ENCODE peak calls at places on chromosomes 11 and 22, in eight cellular contexts. R is H1, C is H54, H is IMR-90, T is ovary, Z is tibial nerve, X is stomach, O is GM12891. A is an unnamed sample.

GRCh38 chr22:31616315-31616980 is 45.6 kb downstream of the PISD start:
- DNase-seq in H (no peak), R (no peak), X (no peak), T (no peak), O (peak; percentile 54), Z (no peak), C (no peak), A (no peak)

GRCh38 chr11:123060265-123061000 is 1.5 kb downstream of the HSPA8 start:
- DNase-seq in T (no peak), C (no peak), Z (no peak), R (no peak), O (no peak), X (no peak), H (no peak), A (peak; percentile 48)

GRCh38 chr22:44032126-44032730 is 8.1 kb downstream of the PARVB start:
- DNase-seq in C (no peak), Z (no peak), R (no peak), T (no peak), O (no peak), X (no peak), H (peak; percentile 22), A (no peak)

GRCh38 chr11:120883404-120884135 is 140.3 kb upstream of the TBCEL start:
- DNase-seq in C (no peak), T (no peak), X (no peak), O (no peak), R (no peak), Z (peak; percentile 30), H (peak; percentile 54), A (no peak)

GRCh38 chr11:133824593-133824992 is 20.7 kb downstream of the SPATA19 start:
- DNase-seq in T (no peak), R (peak; percentile 40), O (no peak), X (no peak), H (no peak), C (no peak), Z (no peak), A (no peak)

GRCh38 chr11:58654079-58654907 is 31.8 kb downstream of the CNTF start:
- DNase-seq in X (peak; percentile 84), R (peak; percentile 88), T (peak; percentile 71), O (peak; percentile 25), C (peak; percentile 55), Z (peak; percentile 84), H (peak; percentile 72), A (peak; percentile 73)

GRCh38 chr11:112655386-112655785 is 305.8 kb upstream of the NCAM1 start:
- DNase-seq in R (no peak), X (peak; percentile 33), O (no peak), Z (peak; percentile 67), H (peak; percentile 2), T (peak; percentile 85), C (no peak), A (no peak)

GRCh38 chr22:28187612-28188011 is 268.6 kb upstream of the PITPNB start:
- DNase-seq in R (no peak), O (no peak), C (no peak), Z (no peak), X (no peak), T (no peak), H (no peak), A (no peak)

GRCh38 chr22:39297490-39298193 is 21.8 kb downstream of the RPL3 start:
- DNase-seq in O (no peak), H (no peak), C (no peak), Z (no peak), R (no peak), X (peak; percentile 46), T (no peak), A (no peak)

GRCh38 chr22:42263944-42264343 is 6.5 kb downstream of the TCF20 start:
- DNase-seq in C (no peak), Z (no peak), R (no peak), H (no peak), O (no peak), X (no peak), T (no peak), A (no peak)

GRCh38 chr11:82776377-82776776 is 42.7 kb upstream of the FAM181B start:
- DNase-seq in X (no peak), T (no peak), H (no peak), R (no peak), Z (no peak), C (no peak), O (no peak), A (no peak)

GRCh38 chr11:117627259-117627658 is 169.8 kb downstream of the DSCAML1 start:
- DNase-seq in H (no peak), T (no peak), C (no peak), R (no peak), X (no peak), O (no peak), Z (no peak), A (no peak)

GRCh38 chr22:29148826-29149225 is 56.9 kb upstream of the EMID1 start:
- DNase-seq in C (no peak), O (no peak), Z (no peak), H (no peak), T (no peak), X (no peak), R (no peak), A (no peak)

GRCh38 chr11:68968306-68969255 is 12.2 kb downstream of the MRGPRD start:
- DNase-seq in T (no peak), H (no peak), Z (no peak), C (no peak), O (no peak), R (no peak), X (no peak), A (no peak)

GRCh38 chr11:9344046-9344680 is 29.8 kb upstream of the TMEM41B start:
- DNase-seq in C (no peak), T (no peak), H (no peak), Z (no peak), O (no peak), R (no peak), X (no peak), A (no peak)

GRCh38 chr11:65422104-65422632 is 430 bp upstream of the NEAT1 start:
- DNase-seq in T (peak; percentile 99), H (peak; percentile 97), R (peak; percentile 94), Z (peak; percentile 95), C (peak; percentile 45), X (peak; percentile 99), O (no peak), A (peak; percentile 99)
- TF ChIP-seq POLR2A in T (peak; percentile 91), H (no peak), R (no peak), Z (peak; percentile 86), C (peak; percentile 52), X (peak; percentile 42), O (no peak), A (no peak)

GRCh38 chr11:836274-836673 is 3.5 kb downstream of the CD151 start:
- DNase-seq in C (no peak), H (no peak), T (no peak), R (no peak), Z (no peak), O (no peak), X (no peak), A (no peak)

GRCh38 chr11:836700-837099 is 3.9 kb downstream of the CD151 start:
- DNase-seq in Z (no peak), O (no peak), R (no peak), H (no peak), T (no peak), X (no peak), C (no peak), A (no peak)

GRCh38 chr11:838441-839279 is 3.7 kb downstream of the POLR2L start:
- DNase-seq in T (no peak), X (no peak), Z (no peak), H (no peak), R (no peak), C (peak; percentile 71), O (no peak), A (peak; percentile 33)

GRCh38 chr11:837990-838307 is 4.4 kb downstream of the POLR2L start:
- DNase-seq in T (no peak), R (no peak), O (no peak), X (no peak), H (no peak), C (no peak), Z (no peak), A (no peak)

DNA sequence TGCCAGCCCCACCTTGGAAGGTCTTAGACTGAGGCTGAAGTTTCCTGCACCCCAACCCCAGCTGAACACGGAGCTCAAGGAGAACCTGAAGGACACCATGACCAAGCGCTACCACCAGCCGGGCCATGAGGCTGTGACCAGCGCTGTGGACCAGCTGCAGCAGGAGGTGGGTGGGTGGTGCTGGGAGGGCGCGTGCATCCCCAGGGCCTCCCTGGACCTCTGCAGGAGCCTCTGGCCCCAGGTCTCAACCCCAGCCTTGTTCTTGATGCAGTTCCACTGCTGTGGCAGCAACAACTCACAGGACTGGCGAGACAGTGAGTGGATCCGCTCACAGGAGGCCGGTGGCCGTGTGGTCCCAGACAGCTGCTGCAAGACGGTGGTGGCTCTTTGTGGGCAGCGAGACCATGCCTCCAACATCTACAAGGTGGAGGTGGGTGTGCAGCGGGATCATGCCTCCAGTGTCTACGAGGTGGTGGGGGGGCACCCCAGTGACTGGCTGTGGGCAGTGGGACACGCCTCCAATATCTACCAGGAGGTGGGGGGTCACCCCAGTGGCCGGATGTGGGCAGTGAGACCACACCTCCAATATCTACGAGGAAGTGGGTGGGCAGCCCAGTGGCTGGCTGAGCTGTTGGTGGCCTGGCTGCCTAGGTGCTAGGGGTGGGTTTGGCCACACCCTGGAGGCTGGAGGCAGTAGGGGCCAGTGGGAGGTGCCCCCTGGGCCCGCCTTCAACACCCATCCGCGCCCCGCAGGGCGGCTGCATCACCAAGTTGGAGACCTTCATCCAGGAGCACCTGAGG is 4.6 kb downstream of the CD151 start:
- DNase-seq in T (no peak), X (no peak), R (no peak), Z (no peak), O (no peak), H (no peak), C (no peak), A (no peak)
- TF ChIP-seq POLR2A in T (no peak), X (no peak), R (no peak), Z (no peak), O (no peak), H (peak; percentile 26), C (no peak), A (peak; percentile 23)

DNA sequence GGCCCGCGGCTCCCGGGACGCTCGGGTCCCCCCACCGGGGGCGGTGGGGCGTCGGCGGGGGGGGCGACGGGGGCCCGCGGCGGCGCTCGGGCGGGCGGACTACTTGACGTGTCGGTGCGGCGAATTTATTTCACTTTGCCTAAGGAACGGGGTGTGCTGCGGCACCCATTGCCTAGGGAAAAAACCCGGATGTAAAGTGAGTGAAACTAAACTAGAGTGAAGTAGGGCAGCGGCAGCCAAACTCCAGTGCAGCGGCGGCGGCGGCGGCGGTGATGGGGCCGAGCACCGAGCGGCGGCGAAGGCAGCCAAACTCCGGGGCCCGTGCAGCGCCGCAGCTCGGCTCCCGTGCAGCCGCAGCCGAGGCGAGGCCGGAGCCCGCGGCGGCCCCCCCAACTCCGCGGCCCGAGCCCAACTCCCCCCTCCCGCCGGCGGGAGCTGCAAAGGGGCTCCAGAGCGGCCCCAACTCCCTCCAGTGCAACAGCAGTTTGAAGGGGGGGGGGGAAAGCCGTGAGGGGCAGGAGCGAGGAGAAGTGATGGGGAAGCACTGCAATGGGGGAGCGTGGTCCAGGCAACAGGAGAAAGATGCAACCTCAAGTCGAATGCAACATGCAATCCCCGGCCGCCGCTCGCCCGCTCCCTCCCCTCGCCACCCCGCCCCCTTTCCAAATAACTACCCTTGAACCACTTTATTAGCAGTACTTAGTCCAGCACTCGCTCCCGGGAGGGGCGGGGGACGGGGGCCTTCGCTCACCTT is 647 bp upstream of the PHF21A start:
- DNase-seq in C (peak; percentile 62), X (peak; percentile 82), R (peak; percentile 78), O (no peak), Z (peak; percentile 65), H (peak; percentile 95), T (peak; percentile 81), A (peak; percentile 93)
- TF ChIP-seq POLR2A in C (peak; percentile 14), X (no peak), R (no peak), O (no peak), Z (no peak), H (no peak), T (peak; percentile 14), A (no peak)

GRCh38 chr22:26428515-26429457 is at the start of gene ASPHD2:
- DNase-seq in R (peak; percentile 75), X (peak; percentile 73), O (peak; percentile 77), T (peak; percentile 61), H (peak; percentile 51), Z (peak; percentile 23), C (peak; percentile 61), A (peak; percentile 58)
- TF ChIP-seq POLR2A in R (peak; percentile 58), X (no peak), O (no peak), T (no peak), H (no peak), Z (peak; percentile 19), C (peak; percentile 32), A (no peak)